ENCODE peak calls at places on chromosomes 11 and 22, in seven cellular contexts. M is heart left ventricle, U is colonic mucosa, K is mucosa of descending colon, P is brain microvascular endothelial cell, D is neural crest cell, Y is HFFc6. C is an unnamed sample.

GRCh38 chr11:21263026-21263425 is 593.6 kb downstream of the NELL1 start:
- DNase-seq in K (no peak), Y (no peak), D (no peak), U (no peak), M (no peak), P (no peak), C (no peak)

GRCh38 chr11:69444381-69445130 is 36.9 kb upstream of the LINC01488 start:
- DNase-seq in U (peak), P (peak), M (peak), Y (peak), D (peak), K (peak), C (peak)

GRCh38 chr11:130358398-130358797 is 43.7 kb upstream of the ZBTB44 start:
- DNase-seq in U (no peak), D (no peak), Y (no peak), P (no peak), K (no peak), M (no peak), C (no peak)

GRCh38 chr22:38729946-38730345 is 24.2 kb downstream of the GTPBP1 start:
- DNase-seq in M (no peak), P (no peak), K (no peak), D (no peak), U (no peak), Y (no peak), C (no peak)

GRCh38 chr11:27397619-27398412 is 34.8 kb upstream of the CCDC34 start:
- DNase-seq in U (no peak), D (no peak), M (no peak), K (no peak), P (no peak), Y (no peak), C (peak)

GRCh38 chr22:50444663-50445062 is 30.2 kb downstream of the SBF1 start:
- DNase-seq in D (no peak), U (peak), Y (peak), K (no peak), M (no peak), P (peak), C (peak)

GRCh38 chr11:108551653-108552462 is 41.7 kb downstream of the EXPH5 start:
- DNase-seq in M (no peak), D (no peak), Y (no peak), U (no peak), P (peak), K (no peak), C (peak)

GRCh38 chr11:66346476-66347424 is 679 bp downstream of the B4GAT1 start:
- DNase-seq in M (no peak), D (no peak), Y (no peak), U (peak), P (no peak), K (peak), C (no peak)

GRCh38 chr11:126544311-126545056 is 189.0 kb downstream of the ST3GAL4 start:
- DNase-seq in M (no peak), D (peak), U (peak), K (no peak), P (peak), Y (no peak), C (no peak)

GRCh38 chr11:8533332-8533731 is 60.7 kb downstream of the STK33 start:
- DNase-seq in M (no peak), P (no peak), U (no peak), Y (no peak), K (no peak), D (no peak), C (no peak)

GRCh38 chr11:32870676-32871075 is 21.9 kb upstream of the QSER1 start:
- DNase-seq in P (no peak), Y (no peak), U (no peak), M (no peak), K (no peak), D (no peak), C (peak)

GRCh38 chr22:30943368-30943767 is 25.2 kb downstream of the MORC2 start:
- DNase-seq in Y (no peak), P (no peak), D (no peak), M (no peak), U (no peak), K (peak), C (no peak)

GRCh38 chr11:128572965-128573364 is 14.4 kb downstream of the ETS1 start:
- DNase-seq in U (no peak), K (no peak), M (no peak), P (no peak), Y (no peak), D (no peak), C (no peak)

GRCh38 chr11:38191101-38191500 is 1593.1 kb upstream of the RAG2 start:
- DNase-seq in Y (no peak), M (no peak), U (no peak), P (no peak), D (no peak), K (no peak), C (no peak)

GRCh38 chr11:119937412-119937811 is 200.5 kb downstream of the TRIM29 start:
- DNase-seq in D (no peak), M (no peak), U (no peak), K (no peak), Y (no peak), P (no peak), C (no peak)

GRCh38 chr11:72750086-72750485 is 2.1 kb downstream of the ARAP1 start:
- DNase-seq in K (no peak), P (no peak), Y (no peak), M (no peak), D (peak), U (no peak), C (no peak)

GRCh38 chr22:25747245-25747944 is 5.4 kb downstream of the MYO18B start:
- DNase-seq in Y (peak), D (no peak), M (no peak), P (peak), U (no peak), K (peak), C (peak)

GRCh38 chr22:17832665-17833064 is 58.4 kb upstream of the BID start:
- DNase-seq in K (peak), Y (no peak), D (no peak), P (no peak), M (peak), U (peak), C (no peak)

GRCh38 chr11:121810291-121810690 is 305.7 kb downstream of the BLID start:
- DNase-seq in K (no peak), D (no peak), Y (peak), P (peak), U (no peak), M (no peak), C (no peak)

GRCh38 chr22:19875531-19876313 is 21.0 kb upstream of the GNB1L start:
- DNase-seq in U (peak), M (no peak), P (peak), K (peak), D (no peak), Y (no peak), C (no peak)

GRCh38 chr22:17319541-17319940 is 49.7 kb upstream of the CECR2 start:
- DNase-seq in K (no peak), U (no peak), M (no peak), P (no peak), Y (no peak), D (peak), C (no peak)

GRCh38 chr11:66846671-66847091 is 3.4 kb downstream of the RCE1 start:
- DNase-seq in Y (no peak), P (no peak), U (no peak), D (no peak), M (no peak), K (no peak), C (no peak)

GRCh38 chr22:46026907-46027218 is 49.9 kb upstream of the WNT7B start:
- DNase-seq in Y (no peak), U (no peak), K (no peak), P (no peak), D (no peak), M (no peak), C (no peak)

GRCh38 chr11:84465040-84465439 is 1162.1 kb downstream of the DLG2 start:
- DNase-seq in M (no peak), Y (no peak), D (no peak), K (no peak), P (no peak), U (no peak), C (no peak)

GRCh38 chr11:68159665-68160064 is 38.5 kb upstream of the CHKA start:
- DNase-seq in K (no peak), P (no peak), Y (no peak), U (no peak), M (no peak), D (no peak), C (no peak)

GRCh38 chr22:45318168-45318557 is 8.4 kb downstream of the FAM118A start:
- DNase-seq in M (peak), Y (peak), P (peak), D (no peak), U (peak), K (peak), C (peak)

GRCh38 chr22:23984430-23984829 is 4.5 kb downstream of the GSTT2 start:
- DNase-seq in P (no peak), K (no peak), M (no peak), D (no peak), U (no peak), Y (no peak), C (peak)

GRCh38 chr11:32893947-32894827 is 1.6 kb downstream of the QSER1 start:
- DNase-seq in P (peak), M (no peak), Y (peak), K (no peak), D (no peak), U (peak), C (peak)

GRCh38 chr11:96168623-96169022 is 174.4 kb downstream of the MAML2 start:
- DNase-seq in D (no peak), M (peak), P (peak), K (no peak), U (peak), Y (peak), C (peak)

GRCh38 chr11:111449696-111450479 is 62.3 kb downstream of the BTG4 start:
- DNase-seq in U (no peak), Y (no peak), M (no peak), K (no peak), D (no peak), P (no peak), C (no peak)

GRCh38 chr11:111449158-111449557 is 63.0 kb downstream of the BTG4 start:
- DNase-seq in M (no peak), Y (no peak), P (no peak), K (no peak), D (no peak), U (no peak), C (no peak)

GRCh38 chr11:111452146-111452545 is 60.0 kb downstream of the BTG4 start:
- DNase-seq in D (no peak), Y (peak), P (peak), U (no peak), K (no peak), M (no peak), C (no peak)

GRCh38 chr11:111448420-111448819 is 63.8 kb downstream of the BTG4 start:
- DNase-seq in M (no peak), D (no peak), Y (no peak), U (no peak), P (no peak), K (no peak), C (no peak)

GRCh38 chr11:111450480-111451320 is 61.5 kb downstream of the BTG4 start:
- DNase-seq in Y (no peak), D (no peak), K (no peak), P (no peak), M (no peak), U (no peak), C (no peak)
- TF ChIP-seq CTCF in Y (no peak), D (no peak), K (no peak), P (no peak), M (no peak), U (no peak), C (no peak)

DNA sequence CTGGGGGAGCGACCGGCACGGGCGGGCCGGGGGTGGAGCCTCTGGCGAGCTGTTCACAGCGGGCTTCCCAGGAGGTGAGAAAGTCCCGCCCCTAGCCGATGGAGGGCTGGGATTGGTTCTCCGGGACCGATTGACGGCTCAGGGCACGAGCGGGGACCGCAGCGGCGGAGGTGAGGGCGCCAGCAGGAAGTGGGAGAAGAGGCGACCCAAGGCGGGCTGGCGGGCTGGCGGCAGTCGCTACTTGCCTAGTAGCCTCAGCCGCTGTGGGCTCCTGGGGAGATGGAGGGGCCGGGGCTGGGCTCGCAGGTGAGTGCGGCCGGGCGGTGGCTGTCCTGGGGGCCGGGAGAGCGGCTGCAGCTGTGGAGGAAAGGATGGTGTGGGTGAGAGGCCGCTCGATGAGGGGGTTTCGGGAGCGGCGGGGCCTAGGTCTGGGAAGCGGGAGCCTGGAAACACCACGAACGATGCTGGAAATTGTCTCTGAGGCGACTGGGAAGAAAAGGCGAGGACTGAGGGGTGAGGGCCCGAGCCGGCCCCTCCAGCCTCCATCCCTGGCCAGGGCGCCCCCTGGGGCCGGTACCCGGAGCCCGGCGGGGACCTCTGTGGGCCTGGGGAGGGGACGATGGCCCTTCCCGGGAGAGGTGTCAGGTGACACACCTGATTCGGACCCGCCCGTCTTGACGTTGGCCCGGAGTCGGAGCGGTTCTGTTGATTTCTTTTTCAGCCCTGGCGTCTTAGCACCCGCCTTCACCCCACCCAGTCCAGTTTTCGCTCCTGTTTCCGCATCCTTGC is at the start of gene ZDHHC13:
- DNase-seq in P (peak), M (peak), U (peak), Y (peak), K (peak), D (peak), C (peak)
- TF ChIP-seq CTCF in P (peak), M (peak), U (peak), Y (peak), K (peak), D (peak), C (peak)

GRCh38 chr11:2209370-2209801 is 37.8 kb upstream of the TH start:
- DNase-seq in D (peak), K (peak), Y (no peak), M (peak), U (peak), P (no peak), C (no peak)

GRCh38 chr11:2209900-2210321 is 38.3 kb upstream of the TH start:
- DNase-seq in D (no peak), P (no peak), K (peak), Y (no peak), U (no peak), M (no peak), C (no peak)

GRCh38 chr11:2207212-2207611 is 35.6 kb upstream of the TH start:
- DNase-seq in M (peak), D (no peak), P (no peak), K (no peak), U (no peak), Y (no peak), C (no peak)

GRCh38 chr11:2207773-2208621 is 36.4 kb upstream of the TH start:
- DNase-seq in D (no peak), P (no peak), Y (no peak), U (peak), K (no peak), M (peak), C (no peak)

DNA sequence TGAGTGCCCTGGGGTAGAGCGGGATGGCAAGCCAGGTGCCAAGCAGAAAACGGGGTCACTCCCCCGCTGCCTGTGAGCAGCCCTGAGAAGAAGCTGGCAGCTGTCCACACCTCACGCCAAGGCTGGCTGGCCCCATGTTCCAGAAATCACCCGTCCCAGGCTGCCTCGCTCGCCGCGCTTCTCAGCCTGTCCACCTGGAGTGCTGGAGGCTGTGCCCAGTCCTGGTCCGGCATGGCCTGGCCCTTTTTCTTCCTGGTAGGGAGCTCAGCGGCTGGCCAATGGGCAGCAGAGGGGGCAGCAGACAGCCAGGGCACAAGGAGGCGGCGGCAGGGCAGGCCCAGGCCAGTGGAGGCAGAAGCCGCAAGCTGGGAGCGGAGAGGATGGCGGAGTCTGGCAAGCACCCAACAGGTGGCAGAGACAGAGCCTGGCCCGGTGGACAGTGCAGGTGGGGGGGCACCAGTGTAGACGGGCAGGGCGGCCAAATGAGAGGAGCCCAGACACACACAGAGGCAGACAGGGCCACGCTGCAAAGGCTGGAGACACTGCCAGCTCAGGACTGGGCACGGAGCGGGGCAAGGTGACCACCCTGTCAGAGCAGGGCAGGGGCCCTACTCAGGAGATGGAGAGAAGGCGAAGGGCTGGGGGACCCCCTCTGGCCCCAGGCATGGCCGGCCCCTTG is 37.2 kb upstream of the TH start:
- DNase-seq in K (peak), U (peak), P (no peak), Y (no peak), M (peak), D (peak), C (no peak)
- TF ChIP-seq CTCF in K (no peak), U (no peak), P (peak), Y (peak), M (no peak), D (peak), C (no peak)

DNA sequence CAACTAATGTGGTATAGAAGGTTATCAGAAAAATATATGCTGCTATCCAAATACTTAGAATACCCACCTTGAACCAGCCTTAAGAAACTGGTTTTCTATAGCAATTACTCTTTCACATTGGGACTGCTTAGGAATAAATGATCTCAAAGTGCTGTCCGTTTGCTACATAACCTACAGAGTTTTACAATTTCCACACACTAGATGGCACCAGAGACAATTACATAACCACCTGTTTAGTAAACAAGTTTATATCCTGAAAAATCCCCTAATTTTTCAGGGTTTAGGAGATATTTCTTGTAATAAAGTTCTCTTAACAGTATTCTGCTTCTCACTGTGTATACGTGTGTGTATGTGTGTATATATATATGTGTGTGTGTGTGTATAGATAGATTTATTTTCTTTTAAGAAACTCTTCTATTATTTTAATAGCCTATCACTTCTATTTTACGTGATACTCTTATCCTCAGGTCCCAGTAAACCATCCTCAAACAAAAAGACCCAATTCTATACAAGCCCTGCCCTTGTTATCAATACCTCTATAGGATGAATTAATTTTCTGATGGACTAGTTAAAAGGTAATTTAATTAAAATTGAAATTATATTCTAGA is 6.7 kb upstream of the OR5I1 start:
- DNase-seq in P (peak), U (no peak), K (no peak), M (no peak), D (no peak), Y (peak), C (peak)
- TF ChIP-seq CTCF in P (no peak), U (peak), K (no peak), M (peak), D (peak), Y (peak), C (peak)

GRCh38 chr22:27381960-27382742 is 419.4 kb downstream of the MN1 start:
- DNase-seq in D (no peak), M (no peak), K (no peak), U (no peak), P (no peak), Y (no peak), C (no peak)
- TF ChIP-seq CTCF in D (no peak), M (no peak), K (no peak), U (no peak), P (no peak), Y (no peak), C (no peak)

DNA sequence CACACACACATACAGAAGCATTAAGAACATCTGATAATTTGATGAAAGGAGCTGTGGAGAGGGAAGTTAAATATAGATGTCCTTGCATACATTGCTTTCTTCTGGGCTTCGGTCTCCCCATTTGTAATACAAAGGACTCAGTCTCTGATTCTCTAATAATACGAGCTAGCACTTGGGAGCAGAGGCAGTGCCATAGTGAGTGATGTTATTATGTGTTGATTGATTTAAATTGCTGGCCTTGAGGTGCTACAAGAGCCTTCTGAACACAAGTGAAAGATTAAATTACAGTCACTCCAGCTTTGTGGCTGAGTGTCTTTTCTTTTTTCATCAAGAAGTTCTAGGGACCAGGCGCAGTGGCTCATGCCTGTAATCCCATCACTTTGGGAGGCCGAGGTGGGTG is 61.5 kb upstream of the HMGXB4 start:
- DNase-seq in D (no peak), U (no peak), P (no peak), K (no peak), Y (no peak), M (no peak), C (no peak)
- TF ChIP-seq CTCF in D (no peak), U (no peak), P (no peak), K (no peak), Y (no peak), M (no peak), C (no peak)